ENCODE peak calls at places on chromosomes 3 and 15, in four cellular contexts. O is WTC11, N is HepG2, J is K562. F is an unnamed sample.

GRCh38 chr15:85607842-85608241 is 186.9 kb downstream of the KLHL25 start:
- DNase-seq in N (no peak), O (no peak), J (no peak), F (no peak)

GRCh38 chr3:11719406-11720219 is 75.9 kb upstream of the VGLL4 start:
- DNase-seq in N (peak), O (peak), J (peak), F (peak)

GRCh38 chr15:80536231-80536630 is 132.0 kb downstream of the ARNT2 start:
- DNase-seq in N (no peak), J (no peak), O (no peak), F (no peak)

GRCh38 chr3:28376424-28376823 is 27.8 kb upstream of the AZI2 start:
- DNase-seq in O (no peak), J (no peak), N (no peak), F (no peak)

GRCh38 chr3:197003461-197004385 is 25.9 kb downstream of the MELTF start:
- DNase-seq in N (no peak), J (no peak), O (no peak), F (no peak)

GRCh38 chr3:32391643-32392529 is at the start of gene CMTM7:
- DNase-seq in N (peak), J (peak), O (peak), F (peak)

GRCh38 chr15:95919460-95919859 is 411.0 kb upstream of the NR2F2 start:
- DNase-seq in N (no peak), J (no peak), O (no peak), F (peak)

GRCh38 chr15:98003976-98004375 is 43.5 kb downstream of the ARRDC4 start:
- DNase-seq in J (no peak), N (no peak), O (no peak), F (no peak)

GRCh38 chr15:42130246-42130986 is 26.0 kb downstream of the PLA2G4F start:
- DNase-seq in J (no peak), N (no peak), O (no peak), F (no peak)

GRCh38 chr3:189908646-189909045 is 212.1 kb downstream of the P3H2 start:
- DNase-seq in O (no peak), J (no peak), N (no peak), F (no peak)

GRCh38 chr3:32500880-32501784 is 1.5 kb downstream of the CMTM6 start:
- DNase-seq in J (peak), N (no peak), O (no peak), F (no peak)

GRCh38 chr15:89656116-89656815 is 999 bp upstream of the KIF7 start:
- DNase-seq in N (no peak), O (no peak), J (peak), F (no peak)

GRCh38 chr3:63993653-63994079 is 29.6 kb downstream of the PSMD6 start:
- DNase-seq in O (peak), J (peak), N (peak), F (peak)

GRCh38 chr15:40150163-40150925 is 10.5 kb upstream of the BUB1B start:
- DNase-seq in N (peak), O (no peak), J (no peak), F (peak)

GRCh38 chr3:197499427-197499826 is 56.3 kb downstream of the BDH1 start:
- DNase-seq in J (peak), O (no peak), N (peak), F (peak)

GRCh38 chr3:26559252-26559651 is 63.3 kb upstream of the LRRC3B start:
- DNase-seq in N (no peak), O (no peak), J (no peak), F (no peak)

GRCh38 chr3:98359993-98360675 is 6.5 kb downstream of the OR5K4 start:
- DNase-seq in N (peak), O (no peak), J (no peak), F (no peak)

GRCh38 chr3:191148131-191148530 is 50.9 kb upstream of the OSTN start:
- DNase-seq in O (no peak), N (no peak), J (no peak), F (no peak)

GRCh38 chr3:151639096-151639740 is 94.5 kb upstream of the AADACL2 start:
- DNase-seq in N (peak), O (no peak), J (no peak), F (no peak)

GRCh38 chr15:81492303-81492702 is 118.3 kb upstream of the TMC3 start:
- DNase-seq in N (no peak), O (no peak), J (no peak), F (no peak)

GRCh38 chr3:156383433-156384025 is 171.4 kb downstream of the SSR3 start:
- DNase-seq in O (no peak), N (no peak), J (no peak), F (no peak)

GRCh38 chr3:114418724-114419543 is 125.1 kb downstream of the TIGIT start:
- DNase-seq in N (peak), O (no peak), J (peak), F (peak)

GRCh38 chr3:10373686-10374261 is 52.9 kb upstream of the SEC13 start:
- DNase-seq in J (no peak), N (no peak), O (no peak), F (no peak)

GRCh38 chr15:99455796-99456160 is 110.0 kb upstream of the MEF2A start:
- DNase-seq in N (no peak), J (no peak), O (no peak), F (no peak)

GRCh38 chr15:64344651-64345262 is 11.2 kb downstream of the CSNK1G1 start:
- DNase-seq in N (no peak), J (no peak), O (no peak), F (no peak)

GRCh38 chr15:32877620-32878019 is 159.8 kb downstream of the GREM1 start:
- DNase-seq in J (no peak), N (no peak), O (no peak), F (no peak)

GRCh38 chr15:94480289-94480834 is 249.0 kb downstream of the MCTP2 start:
- DNase-seq in O (no peak), N (no peak), J (no peak), F (no peak)

GRCh38 chr3:104102386-104102785 is 1264.3 kb upstream of the ALCAM start:
- DNase-seq in J (no peak), O (no peak), N (peak), F (peak)

GRCh38 chr15:35281515-35281914 is 196.4 kb upstream of the NANOGP8 start:
- DNase-seq in O (no peak), N (no peak), J (no peak), F (no peak)

GRCh38 chr15:49279481-49280186 is 109.6 kb downstream of the GALK2 start:
- DNase-seq in J (no peak), O (no peak), N (no peak), F (no peak)

GRCh38 chr15:42528970-42529369 is 19.6 kb downstream of the LRRC57 start:
- DNase-seq in J (no peak), N (no peak), O (no peak), F (no peak)

GRCh38 chr15:28098766-28099554 is at the start of gene OCA2:
- DNase-seq in O (peak), N (peak), J (peak), F (peak)

GRCh38 chr3:189267981-189268613 is 96.3 kb downstream of the TPRG1 start:
- DNase-seq in O (peak), J (no peak), N (peak), F (peak)

GRCh38 chr3:11288786-11289637 is 16.8 kb downstream of the ATG7 start:
- DNase-seq in O (no peak), J (peak), N (peak), F (peak)

GRCh38 chr3:141366285-141367037 is 1.8 kb upstream of the ZBTB38 start:
- DNase-seq in N (peak), J (peak), O (no peak), F (peak)

GRCh38 chr15:48563944-48564343 is 81.6 kb downstream of the FBN1 start:
- DNase-seq in O (no peak), N (no peak), J (no peak), F (no peak)

DNA sequence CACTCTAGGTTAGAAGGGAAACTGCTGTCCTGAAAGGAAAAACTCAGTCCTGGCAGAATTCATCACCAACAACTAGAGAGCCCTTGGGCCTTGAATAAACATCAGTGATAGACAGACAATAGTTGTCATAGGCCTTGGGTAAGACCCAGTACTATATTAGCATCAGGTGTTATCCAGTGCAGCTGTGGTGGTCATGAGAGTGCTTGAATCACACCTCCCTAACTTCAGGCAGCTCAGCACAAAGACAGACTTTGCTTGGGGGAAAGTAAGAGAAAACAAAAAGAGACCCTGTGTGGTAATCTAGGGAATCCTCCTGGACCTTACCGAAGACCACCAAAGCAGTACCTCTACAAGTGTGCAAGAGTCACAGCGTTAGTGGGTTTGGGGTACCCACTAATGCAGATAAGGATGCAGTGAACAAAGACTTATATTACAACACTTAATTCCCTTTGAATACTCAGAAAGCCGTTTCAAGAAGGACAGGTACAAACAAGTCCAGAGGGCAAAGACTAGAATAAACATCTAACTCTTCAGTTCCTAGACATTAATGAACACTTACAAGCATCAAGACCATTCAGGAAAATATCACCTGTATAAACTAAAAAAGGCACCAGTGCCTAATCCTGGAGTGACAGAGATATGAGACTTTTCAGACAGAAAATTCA is 332.3 kb upstream of the EPHA3 start:
- DNase-seq in J (no peak), O (no peak), N (no peak), F (no peak)
- TF ChIP-seq NR3C1 in J (no peak), O (no peak), N (no peak), F (no peak)

GRCh38 chr3:126212629-126213375 is 32.4 kb upstream of the ALDH1L1 start:
- DNase-seq in J (no peak), O (peak), N (peak), F (peak)
- TF ChIP-seq NR3C1 in J (no peak), O (no peak), N (no peak), F (no peak)

GRCh38 chr3:57755368-57756021 is 614 bp upstream of the SLMAP start:
- DNase-seq in O (peak), J (peak), N (peak), F (peak)
- TF ChIP-seq NR3C1 in O (no peak), J (no peak), N (no peak), F (no peak)

GRCh38 chr3:174035317-174035886 is 637.9 kb downstream of the NLGN1 start:
- DNase-seq in J (no peak), N (no peak), O (no peak), F (no peak)
- TF ChIP-seq NR3C1 in J (no peak), N (no peak), O (no peak), F (no peak)

DNA sequence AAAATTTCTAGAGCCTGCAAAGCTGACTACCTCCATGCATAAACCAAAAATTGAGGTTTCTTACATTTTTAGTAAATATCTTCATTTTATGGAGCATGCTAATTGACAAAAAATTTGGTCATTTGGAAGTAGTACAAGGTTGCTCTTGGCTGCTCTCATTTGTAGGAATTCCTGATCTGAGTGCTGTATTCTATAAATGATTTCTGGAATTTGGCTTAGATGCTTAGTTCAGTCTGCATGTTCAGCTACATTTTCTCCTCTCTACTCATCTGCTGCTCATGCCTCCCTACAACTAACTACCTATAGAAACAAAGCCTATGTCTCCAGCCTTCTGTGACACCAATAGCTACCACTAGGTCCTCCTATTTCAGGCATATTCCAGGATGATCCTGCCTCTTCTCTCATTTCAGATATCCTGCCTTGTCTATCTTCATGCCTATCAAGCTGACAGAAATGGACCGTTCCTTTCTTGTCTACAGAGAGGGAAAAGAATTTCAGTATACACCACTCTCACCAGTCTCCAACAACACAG is 901.1 kb downstream of the TBL1XR1 start:
- DNase-seq in J (no peak), O (no peak), N (no peak), F (no peak)
- TF ChIP-seq NR3C1 in J (no peak), O (no peak), N (no peak), F (no peak)